ENCODE peak calls at places on chromosomes 16 and 17, in six cellular contexts. P, H, O, S, W and K are unnamed samples.

GRCh38 chr17:18381953-18382245 is 4.3 kb downstream of the EVPLL start:
- DNase-seq in P (no peak), H (peak; percentile 11), O (no peak), S (no peak), W (no peak), K (no peak)

GRCh38 chr17:27878776-27879562 is 14.2 kb downstream of the LYRM9 start:
- DNase-seq in P (no peak), H (no peak), O (peak; percentile 51), S (no peak), W (no peak), K (no peak)

GRCh38 chr17:70569131-70569530 is 399.8 kb downstream of the KCNJ2 start:
- DNase-seq in P (no peak), H (no peak), O (no peak), S (no peak), W (no peak), K (no peak)

GRCh38 chr17:71824671-71825070 is 296.1 kb upstream of the SOX9 start:
- DNase-seq in P (no peak), H (no peak), O (no peak), S (no peak), W (no peak), K (no peak)

GRCh38 chr17:13813347-13814240 is 211.9 kb upstream of the HS3ST3A1 start:
- DNase-seq in P (no peak), H (no peak), O (no peak), S (no peak), W (no peak), K (no peak)

GRCh38 chr17:46868689-46869187 is 17.4 kb downstream of the WNT9B start:
- DNase-seq in P (no peak), H (no peak), O (no peak), S (no peak), W (peak; percentile 11), K (no peak)

GRCh38 chr16:82935781-82936180 is 309.0 kb downstream of the CDH13 start:
- DNase-seq in P (no peak), H (no peak), O (no peak), S (no peak), W (no peak), K (no peak)

GRCh38 chr17:17086585-17086984 is 44.3 kb downstream of the MPRIP start:
- DNase-seq in P (no peak), H (no peak), O (no peak), S (no peak), W (no peak), K (no peak)

GRCh38 chr16:9322735-9323134 is 231.3 kb downstream of the HAPSTR1 start:
- DNase-seq in P (no peak), H (no peak), O (no peak), S (no peak), W (no peak), K (no peak)

GRCh38 chr17:64411999-64412771 is 21.5 kb upstream of the PECAM1 start:
- DNase-seq in P (peak; percentile 21), H (no peak), O (peak; percentile 63), S (no peak), W (no peak), K (no peak)

GRCh38 chr17:1060991-1061390 is 64.1 kb downstream of the TIMM22 start:
- DNase-seq in P (peak; percentile 48), H (no peak), O (peak; percentile 47), S (no peak), W (peak; percentile 99), K (no peak)

GRCh38 chr17:48624544-48625501 is 1.3 kb downstream of the HOXB9 start:
- DNase-seq in P (no peak), H (peak; percentile 57), O (no peak), S (no peak), W (no peak), K (no peak)

GRCh38 chr17:48044851-48045250 is 3.3 kb upstream of the NFE2L1 start:
- DNase-seq in P (no peak), H (no peak), O (no peak), S (no peak), W (no peak), K (no peak)

GRCh38 chr17:77372444-77373297 is 231.9 kb downstream of the SEC14L1 start:
- DNase-seq in P (peak; percentile 56), H (peak; percentile 85), O (peak; percentile 87), S (peak; percentile 81), W (peak; percentile 87), K (peak; percentile 83)

GRCh38 chr16:72818286-72818845 is 229.6 kb downstream of the ZFHX3 start:
- DNase-seq in P (no peak), H (no peak), O (no peak), S (no peak), W (no peak), K (no peak)

GRCh38 chr17:82611140-82612058 is 36.8 kb downstream of the WDR45B start:
- DNase-seq in P (no peak), H (no peak), O (no peak), S (no peak), W (peak; percentile 60), K (no peak)

GRCh38 chr17:63647936-63648335 is 25.7 kb downstream of the MAP3K3 start:
- DNase-seq in P (no peak), H (no peak), O (no peak), S (no peak), W (no peak), K (no peak)

GRCh38 chr16:1494711-1495110 is 1.6 kb downstream of the TELO2 start:
- DNase-seq in P (no peak), H (no peak), O (no peak), S (no peak), W (peak; percentile 15), K (no peak)

GRCh38 chr17:15392326-15392739 is 50.9 kb upstream of the TEKT3 start:
- DNase-seq in P (no peak), H (no peak), O (no peak), S (no peak), W (peak; percentile 96), K (no peak)

GRCh38 chr16:30747331-30747730 is 894 bp upstream of the PHKG2 start:
- DNase-seq in P (no peak), H (no peak), O (no peak), S (no peak), W (peak; percentile 35), K (no peak)

GRCh38 chr17:8248751-8249607 is at the start of gene PFAS:
- DNase-seq in P (peak; percentile 95), H (peak; percentile 95), O (peak; percentile 96), S (peak; percentile 96), W (peak; percentile 89), K (peak; percentile 94)
- TF ChIP-seq CTCF in P (no peak), H (no peak), O (no peak), S (no peak), W (no peak), K (no peak)

GRCh38 chr17:33015716-33016346 is 24.2 kb downstream of the SPACA3 start:
- DNase-seq in P (no peak), H (no peak), O (no peak), S (no peak), W (no peak), K (no peak)
- TF ChIP-seq CTCF in P (no peak), H (no peak), O (no peak), S (no peak), W (no peak), K (no peak)

GRCh38 chr16:64011650-64012049 is 1110.2 kb downstream of the CDH11 start:
- DNase-seq in P (no peak), H (no peak), O (no peak), S (no peak), W (no peak), K (no peak)
- TF ChIP-seq CTCF in P (no peak), H (no peak), O (no peak), S (no peak), W (no peak), K (no peak)

GRCh38 chr17:52517176-52517575 is 358.7 kb upstream of the CA10 start:
- DNase-seq in P (no peak), H (no peak), O (no peak), S (no peak), W (no peak), K (no peak)
- TF ChIP-seq CTCF in P (no peak), H (no peak), O (no peak), S (no peak), W (no peak), K (no peak)

GRCh38 chr17:74737299-74738050 is 419 bp downstream of the RAB37 start:
- DNase-seq in P (no peak), H (peak; percentile 80), O (no peak), S (no peak), W (no peak), K (peak; percentile 66)
- TF ChIP-seq CTCF in P (no peak), H (peak; percentile 62), O (no peak), S (peak; percentile 43), W (peak; percentile 33), K (peak; percentile 65)

DNA sequence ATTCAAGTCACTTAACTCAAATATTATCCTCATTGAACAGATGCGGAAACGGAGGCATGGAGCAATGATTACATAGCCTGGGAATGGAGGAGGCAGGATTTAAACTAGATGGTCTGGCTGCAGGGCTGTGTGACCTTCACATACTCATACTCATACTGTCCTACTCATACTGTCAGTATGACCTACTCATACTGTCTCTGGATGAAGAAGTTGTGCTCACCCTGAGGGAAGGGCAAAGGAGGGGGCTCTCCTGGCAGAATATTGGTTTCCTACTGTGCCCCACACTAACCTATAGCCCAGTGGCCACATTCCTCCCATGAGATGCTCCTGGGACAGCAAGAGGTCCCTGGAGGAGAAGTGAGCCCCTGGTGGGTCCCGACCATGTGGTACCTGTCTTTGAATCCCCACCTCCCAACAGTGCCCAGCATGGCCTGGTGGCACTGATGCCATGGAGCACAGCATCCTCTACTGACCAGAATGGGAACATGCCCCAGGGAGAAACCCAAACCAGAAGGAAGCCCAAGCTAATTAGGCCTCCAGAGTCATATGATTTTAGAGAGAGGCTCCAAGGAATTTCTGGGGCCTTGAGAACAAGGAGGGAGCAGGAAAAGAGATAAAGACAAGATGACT is 197.3 kb upstream of the SDK2 start:
- DNase-seq in P (no peak), H (no peak), O (no peak), S (no peak), W (no peak), K (no peak)
- TF ChIP-seq CTCF in P (no peak), H (peak; percentile 9), O (no peak), S (peak; percentile 41), W (no peak), K (no peak)

GRCh38 chr16:66660422-66661209 is 35.9 kb downstream of the CMTM4 start:
- DNase-seq in P (peak; percentile 56), H (no peak), O (peak; percentile 66), S (no peak), W (peak; percentile 84), K (no peak)

GRCh38 chr16:66658143-66658859 is 38.2 kb downstream of the CMTM4 start:
- DNase-seq in P (no peak), H (no peak), O (no peak), S (no peak), W (no peak), K (no peak)

GRCh38 chr16:66658860-66659190 is 37.7 kb downstream of the CMTM4 start:
- DNase-seq in P (no peak), H (no peak), O (no peak), S (no peak), W (no peak), K (no peak)

GRCh38 chr16:66661210-66661560 is 35.4 kb downstream of the CMTM4 start:
- DNase-seq in P (no peak), H (no peak), O (no peak), S (no peak), W (no peak), K (no peak)

GRCh38 chr16:66662445-66663194 is 33.9 kb downstream of the CMTM4 start:
- DNase-seq in P (no peak), H (no peak), O (no peak), S (no peak), W (peak; percentile 44), K (no peak)
- TF ChIP-seq CTCF in P (no peak), H (peak; percentile 28), O (no peak), S (peak; percentile 47), W (peak; percentile 51), K (peak; percentile 30)

GRCh38 chr17:80970762-80971703 is 20.6 kb upstream of the CHMP6 start:
- DNase-seq in P (no peak), H (no peak), O (no peak), S (no peak), W (no peak), K (no peak)
- TF ChIP-seq CTCF in P (no peak), H (no peak), O (no peak), S (no peak), W (no peak), K (no peak)